ENCODE peak calls at places on chromosome 9, in seven cellular contexts. X, F, C, I, T, V and A are unnamed samples.
A peak's percentile ranks its signal among the peaks of the same experiment; 100 is the strongest.

GRCh38 chr9:23740531-23740930 is 85.5 kb downstream of the ELAVL2 start:
- DNase-seq in X (no peak), C (no peak), I (no peak), F (no peak), T (no peak), V (no peak), A (no peak)

GRCh38 chr9:93667006-93667405 is 90.6 kb downstream of the PHF2 start:
- DNase-seq in T (no peak), C (peak; percentile 71), X (no peak), I (no peak), V (no peak), F (no peak), A (peak; percentile 6)

GRCh38 chr9:69324549-69325401 is at the start of gene ENTREP1:
- DNase-seq in C (peak; percentile 89), I (peak; percentile 28), F (peak; percentile 75), V (peak; percentile 42), X (peak; percentile 20), T (no peak), A (peak; percentile 75)

GRCh38 chr9:26756881-26757280 is 135.7 kb downstream of the CAAP1 start:
- DNase-seq in C (no peak), V (no peak), F (no peak), I (no peak), T (no peak), X (no peak), A (no peak)

GRCh38 chr9:133120343-133121199 is 469 bp downstream of the RALGDS start:
- DNase-seq in T (no peak), I (no peak), C (peak; percentile 83), F (no peak), X (no peak), V (no peak), A (no peak)

GRCh38 chr9:137129089-137129455 is 9.9 kb upstream of the GRIN1 start:
- DNase-seq in I (no peak), F (peak; percentile 43), V (no peak), X (no peak), T (no peak), C (no peak), A (no peak)

GRCh38 chr9:96874947-96875459 is 20.7 kb upstream of the ZNF782 start:
- DNase-seq in F (peak; percentile 84), X (peak; percentile 46), I (no peak), C (no peak), T (no peak), V (no peak), A (peak; percentile 85)

GRCh38 chr9:34256987-34257585 is 72.0 kb downstream of the KIF24 start:
- DNase-seq in T (no peak), C (no peak), F (no peak), V (no peak), X (no peak), I (no peak), A (no peak)

GRCh38 chr9:120655005-120655622 is 59.2 kb downstream of the MEGF9 start:
- DNase-seq in X (peak; percentile 8), I (no peak), T (no peak), V (no peak), C (no peak), F (peak; percentile 65), A (no peak)